ENCODE peak calls at places on chromosomes 3 and 15, in five cellular contexts. O, U, X, C and D are unnamed samples.

GRCh38 chr3:16174389-16174788 is at the start of gene GALNT15:
- DNase-seq in O (peak; percentile 93), U (no peak), X (peak; percentile 98), C (peak; percentile 94), D (no peak)

GRCh38 chr3:106794442-106794841 is 582.8 kb upstream of the CCDC54 start:
- DNase-seq in O (no peak), U (no peak), X (no peak), C (peak; percentile 11), D (no peak)

GRCh38 chr15:36878745-36879262 is 221.5 kb downstream of the MEIS2 start:
- DNase-seq in O (no peak), U (no peak), X (no peak), C (no peak), D (no peak)

GRCh38 chr15:81176291-81176893 is 20.3 kb upstream of the IL16 start:
- DNase-seq in O (peak; percentile 87), U (no peak), X (no peak), C (no peak), D (no peak)

GRCh38 chr15:39359736-39360135 is 221.1 kb upstream of the THBS1 start:
- DNase-seq in O (no peak), U (no peak), X (no peak), C (no peak), D (no peak)

GRCh38 chr3:117122609-117123008 is 413.0 kb downstream of the TUSC7 start:
- DNase-seq in O (no peak), U (no peak), X (no peak), C (no peak), D (no peak)

GRCh38 chr15:58393196-58393790 is 38.5 kb upstream of the LIPC start:
- DNase-seq in O (no peak), U (no peak), X (peak; percentile 40), C (peak; percentile 54), D (no peak)

GRCh38 chr3:25349828-25350227 is 78.2 kb upstream of the RARB start:
- DNase-seq in O (no peak), U (no peak), X (no peak), C (no peak), D (no peak)

GRCh38 chr3:148173836-148174235 is 523.9 kb upstream of the AGTR1 start:
- DNase-seq in O (no peak), U (no peak), X (no peak), C (peak; percentile 86), D (no peak)

GRCh38 chr3:41629072-41629471 is 332.8 kb downstream of the ULK4 start:
- DNase-seq in O (no peak), U (no peak), X (no peak), C (no peak), D (no peak)

GRCh38 chr3:50237754-50238548 is 1.9 kb downstream of the GNAI2 start:
- DNase-seq in O (peak; percentile 96), U (peak; percentile 90), X (peak; percentile 80), C (peak; percentile 78), D (peak; percentile 95)

GRCh38 chr3:53045107-53045783 is 628 bp downstream of the SFMBT1 start:
- DNase-seq in O (peak; percentile 90), U (no peak), X (no peak), C (peak; percentile 36), D (peak; percentile 72)

GRCh38 chr3:98977520-98977919 is 76.0 kb upstream of the DCBLD2 start:
- DNase-seq in O (no peak), U (no peak), X (peak; percentile 99), C (peak; percentile 90), D (no peak)

GRCh38 chr3:102248981-102249705 is 185.7 kb upstream of the ZPLD1 start:
- DNase-seq in O (no peak), U (no peak), X (no peak), C (no peak), D (no peak)

GRCh38 chr3:183662099-183662498 is 26.7 kb downstream of the KLHL24 start:
- DNase-seq in O (no peak), U (no peak), X (no peak), C (peak; percentile 17), D (no peak)

GRCh38 chr15:72271895-72272212 is 500 bp downstream of the PARP6 start:
- DNase-seq in O (no peak), U (peak; percentile 47), X (peak; percentile 6), C (peak; percentile 31), D (peak; percentile 58)